ENCODE peak calls at places on chromosomes 13 and 19, in nine cellular contexts. Z, R, W, F, A, Y, K, I and H are unnamed samples.

GRCh38 chr19:4014541-4015491 is 7.3 kb downstream of the PIAS4 start:
- DNase-seq in I (no peak), A (peak), Z (no peak), Y (peak), F (peak), W (no peak), K (no peak), R (no peak), H (no peak)

GRCh38 chr19:29323972-29324680 is 111.2 kb upstream of the UQCRFS1 start:
- DNase-seq in Y (no peak), A (peak), I (no peak), W (no peak), K (peak), Z (no peak), F (no peak), R (no peak), H (no peak)

GRCh38 chr19:54248016-54248601 is 5.5 kb upstream of the LILRA6 start:
- DNase-seq in Y (no peak), I (peak), W (no peak), K (no peak), R (peak), F (peak), Z (no peak), A (no peak), H (no peak)

GRCh38 chr19:47644743-47645499 is 36.0 kb downstream of the BICRA start:
- DNase-seq in W (no peak), R (no peak), K (no peak), F (no peak), Y (no peak), A (no peak), I (no peak), Z (no peak), H (no peak)

GRCh38 chr19:43265664-43266025 is 3.7 kb downstream of the PSG9 start:
- DNase-seq in A (no peak), K (peak), R (no peak), Y (no peak), W (no peak), Z (no peak), F (no peak), I (no peak), H (no peak)

GRCh38 chr13:112781287-112781686 is 91.4 kb downstream of the ATP11A start:
- DNase-seq in K (no peak), I (no peak), R (no peak), A (no peak), Z (no peak), Y (no peak), W (peak), F (no peak), H (no peak)

GRCh38 chr19:33809960-33810359 is 13.3 kb downstream of the KCTD15 start:
- DNase-seq in W (no peak), Z (no peak), F (no peak), A (no peak), R (no peak), Y (no peak), K (no peak), I (no peak), H (no peak)

GRCh38 chr19:18300930-18301717 is 19.7 kb upstream of the JUND start:
- DNase-seq in I (peak), K (peak), F (peak), A (peak), W (peak), Z (peak), R (peak), Y (no peak), H (no peak)

GRCh38 chr19:2969104-2969504 is 8.3 kb upstream of the TLE6 start:
- DNase-seq in R (no peak), F (peak), K (no peak), I (peak), W (peak), Z (no peak), Y (no peak), A (peak), H (no peak)

GRCh38 chr13:67549331-67549730 is 319.2 kb upstream of the PCDH9 start:
- DNase-seq in I (no peak), F (no peak), R (no peak), A (no peak), W (no peak), Z (no peak), Y (no peak), K (no peak), H (no peak)

GRCh38 chr19:3319643-3320353 is 46.6 kb upstream of the NFIC start:
- DNase-seq in K (no peak), I (no peak), F (no peak), W (no peak), R (no peak), A (no peak), Z (no peak), Y (no peak), H (no peak)

DNA sequence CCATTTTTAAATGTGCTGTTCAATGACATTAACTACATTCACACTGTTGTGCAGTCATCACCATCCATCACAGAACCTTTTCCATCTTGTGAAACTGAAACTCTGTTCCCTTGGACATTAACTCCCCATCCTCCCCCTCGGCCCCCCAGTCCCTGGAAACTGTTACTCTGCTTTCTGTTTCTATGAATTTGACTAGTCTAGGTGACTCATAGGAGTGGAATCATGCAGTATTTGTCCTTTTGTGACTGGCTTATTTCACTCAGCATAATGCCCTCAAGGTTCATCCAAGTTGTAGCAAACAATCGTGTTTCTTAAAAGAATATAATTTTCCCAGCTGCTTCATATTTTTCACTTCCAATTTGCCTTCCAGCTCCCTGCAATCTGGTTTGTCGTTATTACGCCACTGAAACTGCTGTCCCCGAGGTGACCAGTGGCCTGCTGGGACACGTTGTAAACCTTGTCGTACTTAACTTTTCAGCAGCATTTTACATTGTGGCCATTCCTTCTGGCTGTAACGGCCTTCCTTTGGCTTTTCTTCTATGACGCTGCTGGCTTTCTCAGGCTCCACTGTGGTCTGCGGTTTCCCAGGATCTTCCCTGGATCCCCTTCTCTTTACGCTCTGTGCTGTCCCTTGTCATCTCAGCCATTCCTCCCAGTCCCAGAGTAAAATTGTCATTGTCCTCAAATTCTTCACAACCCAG is 74.0 kb downstream of the DHRS12 start:
- DNase-seq in A (no peak), W (peak), R (peak), Y (no peak), K (peak), I (peak), F (no peak), Z (peak), H (no peak)
- H3K4me3 ChIP-seq in A (no peak), W (no peak), R (peak), Y (no peak), K (no peak), I (no peak), F (no peak), Z (peak), H (no peak)

GRCh38 chr13:21504379-21504778 is 45.3 kb upstream of the ZDHHC20 start:
- DNase-seq in K (no peak), A (no peak), F (no peak), I (no peak), Z (no peak), Y (no peak), R (no peak), W (no peak), H (no peak)

DNA sequence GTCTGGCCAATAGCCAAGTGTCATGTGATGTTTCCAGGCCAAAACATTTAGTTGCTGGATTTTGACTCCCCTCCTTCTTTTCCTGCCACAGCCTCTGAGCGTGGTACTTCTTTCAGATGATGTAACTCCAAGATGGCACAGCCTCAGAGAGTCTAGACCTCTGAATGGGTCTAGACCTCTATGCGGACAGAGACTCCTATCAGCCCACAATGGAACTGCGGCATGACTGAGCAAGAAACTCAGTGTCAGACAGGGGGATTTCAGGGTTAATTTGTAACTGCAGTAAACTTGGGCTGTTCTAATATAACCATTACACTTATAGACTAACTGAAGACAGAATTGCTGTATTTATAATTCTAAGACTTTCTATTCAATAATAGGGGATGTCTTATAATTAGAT is 42.6 kb upstream of the ZDHHC20 start:
- DNase-seq in K (no peak), F (no peak), R (no peak), W (no peak), A (no peak), I (no peak), Z (no peak), Y (no peak), H (no peak)
- TF ChIP-seq CTCF in K (no peak), F (no peak), R (no peak), W (no peak), A (no peak), I (no peak), Z (no peak), Y (no peak), H (peak)

DNA sequence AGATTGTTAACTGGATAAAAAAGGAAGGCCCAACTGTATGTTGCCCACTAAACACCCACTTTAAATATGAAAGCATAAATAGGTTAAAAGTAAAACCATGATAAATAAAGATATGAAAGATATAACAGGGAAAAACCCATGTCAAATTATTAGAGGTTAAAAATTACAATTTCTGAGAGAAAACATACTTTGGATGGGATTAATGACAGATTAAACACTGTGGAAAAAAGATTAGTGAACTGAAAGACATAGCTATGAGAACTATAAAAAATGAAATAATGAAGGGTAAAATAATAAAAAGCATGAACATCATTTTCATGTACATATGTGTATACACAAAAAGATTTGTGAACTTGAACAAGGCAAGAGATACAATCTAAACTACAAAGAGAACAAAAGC is 2.2 kb upstream of the ZNF577 start:
- DNase-seq in W (no peak), A (no peak), I (no peak), R (no peak), F (no peak), Y (no peak), K (no peak), Z (no peak), H (no peak)
- H3K4me3 ChIP-seq in W (no peak), A (no peak), I (no peak), R (no peak), F (no peak), Y (no peak), K (no peak), Z (no peak), H (no peak)

GRCh38 chr19:52296773-52297600 is at the start of gene ZNF480:
- DNase-seq in R (peak), Y (peak), Z (peak), K (peak), A (peak), I (peak), W (peak), F (peak), H (peak)
- TF ChIP-seq CTCF in R (no peak), Y (no peak), Z (no peak), K (no peak), A (no peak), I (no peak), W (no peak), F (no peak), H (no peak)

DNA sequence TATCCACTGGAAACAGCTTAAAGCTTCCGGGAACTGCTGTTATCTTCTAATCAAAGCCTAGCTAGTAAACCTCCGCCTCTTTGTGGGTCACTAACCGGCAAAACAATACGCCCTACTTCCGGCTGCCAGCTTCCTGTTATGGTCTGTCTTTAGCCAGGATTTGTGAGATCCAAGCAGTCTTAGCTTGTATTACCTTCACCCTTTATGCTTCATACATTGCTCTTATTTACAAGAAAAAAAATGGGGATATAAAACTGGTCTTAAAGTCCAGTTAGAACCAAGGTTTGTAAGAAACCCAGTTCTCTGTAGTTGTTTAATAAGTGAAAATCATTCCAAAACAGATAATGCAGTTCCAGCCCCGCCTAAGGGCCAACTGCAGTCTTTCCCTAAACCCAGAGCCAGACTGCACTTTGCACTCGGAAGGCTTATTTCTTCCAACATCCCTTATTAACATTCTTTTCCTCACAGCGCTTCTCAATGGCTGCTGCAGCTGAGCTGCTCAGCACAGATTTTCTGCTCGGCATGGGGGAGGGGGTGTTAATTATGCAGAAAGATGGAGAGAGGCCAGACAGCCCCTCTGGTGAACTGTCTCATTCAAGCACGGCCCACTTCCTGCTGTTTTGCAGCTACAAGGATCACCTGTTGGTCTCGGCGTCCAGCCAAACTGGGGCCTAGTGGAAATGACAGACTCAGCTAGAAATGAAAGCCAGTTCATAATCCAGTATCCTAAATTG is 368.4 kb downstream of the KLF12 start:
- DNase-seq in K (peak), I (peak), A (peak), Z (peak), Y (peak), W (peak), R (peak), F (peak), H (peak)
- H3K4me3 ChIP-seq in K (no peak), I (no peak), A (no peak), Z (peak), Y (peak), W (peak), R (peak), F (no peak), H (peak)

DNA sequence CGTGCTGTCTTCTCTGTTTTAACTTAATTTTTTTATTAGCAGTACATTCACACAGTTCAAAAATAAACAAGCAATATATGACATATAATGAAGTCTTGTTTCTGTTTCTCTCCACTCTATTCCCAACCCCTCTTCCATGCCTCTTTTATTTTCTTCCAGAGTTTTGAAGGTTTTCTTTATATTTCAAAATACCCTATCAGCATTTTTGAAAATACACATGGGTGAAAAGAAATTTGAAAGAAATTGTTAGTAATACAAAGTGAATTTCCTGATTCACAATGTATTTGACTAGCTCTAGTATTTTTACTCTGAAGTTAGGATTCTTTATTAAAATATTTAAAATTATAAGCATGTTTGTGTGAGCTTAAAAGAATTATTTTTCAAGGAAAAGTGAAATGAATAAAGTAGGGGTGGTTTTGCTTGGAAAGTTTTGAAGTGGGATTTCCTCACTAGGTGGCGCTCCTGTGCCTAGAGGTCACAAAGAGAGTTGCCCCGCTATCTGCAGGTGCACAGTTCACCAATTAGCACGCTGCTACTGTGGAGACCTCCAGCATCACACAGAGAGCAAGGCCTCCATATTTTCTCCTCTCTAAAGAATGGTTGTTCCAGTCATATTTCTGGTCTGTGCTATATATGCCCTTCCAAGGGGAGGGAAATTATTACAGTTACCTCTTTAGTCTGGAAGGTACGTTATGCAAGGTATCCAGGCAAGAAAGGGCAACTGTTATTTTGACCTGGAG is 37.6 kb downstream of the SOX21 start:
- DNase-seq in K (no peak), I (peak), Y (peak), A (peak), F (peak), Z (no peak), R (peak), W (no peak), H (peak)
- TF ChIP-seq CTCF in K (no peak), I (peak), Y (peak), A (peak), F (peak), Z (no peak), R (peak), W (no peak), H (peak)

DNA sequence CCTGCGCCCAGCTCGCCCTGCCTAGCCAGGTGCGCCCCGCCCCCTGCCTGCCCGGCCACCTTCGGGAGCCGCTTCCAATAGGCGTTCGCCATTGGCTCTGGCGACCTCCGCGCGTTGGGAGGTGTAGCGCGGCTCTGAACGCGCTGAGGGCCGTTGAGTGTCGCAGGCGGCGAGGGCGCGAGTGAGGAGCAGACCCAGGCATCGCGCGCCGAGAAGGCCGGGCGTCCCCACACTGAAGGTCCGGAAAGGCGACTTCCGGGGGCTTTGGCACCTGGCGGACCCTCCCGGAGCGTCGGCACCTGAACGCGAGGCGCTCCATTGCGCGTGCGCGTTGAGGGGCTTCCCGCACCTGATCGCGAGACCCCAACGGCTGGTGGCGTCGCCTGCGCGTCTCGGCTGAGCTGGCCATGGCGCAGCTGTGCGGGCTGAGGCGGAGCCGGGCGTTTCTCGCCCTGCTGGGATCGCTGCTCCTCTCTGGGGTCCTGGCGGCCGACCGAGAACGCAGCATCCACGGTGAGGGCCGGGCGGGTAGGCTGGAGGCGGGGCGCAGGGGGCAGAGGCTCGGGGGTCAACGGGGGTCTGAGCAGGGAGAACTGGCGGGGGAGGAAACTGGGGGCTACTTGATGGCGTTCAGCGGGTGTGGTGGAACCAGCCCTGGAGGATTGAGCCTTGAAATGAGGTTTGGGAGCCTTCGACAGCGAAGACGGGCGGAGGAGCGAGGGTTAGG is at the start of gene SPINT2:
- DNase-seq in K (peak), F (no peak), Z (no peak), Y (peak), R (no peak), I (no peak), A (no peak), W (no peak), H (no peak)
- H3K4me3 ChIP-seq in K (peak), F (peak), Z (peak), Y (peak), R (peak), I (peak), A (peak), W (peak), H (no peak)

GRCh38 chr13:44447783-44448182 is 74.2 kb downstream of the SERP2 start:
- DNase-seq in K (no peak), R (no peak), I (no peak), F (no peak), A (no peak), W (no peak), Z (no peak), Y (no peak), H (no peak)
- TF ChIP-seq CTCF in K (no peak), R (no peak), I (no peak), F (no peak), A (no peak), W (no peak), Z (no peak), Y (no peak), H (no peak)

DNA sequence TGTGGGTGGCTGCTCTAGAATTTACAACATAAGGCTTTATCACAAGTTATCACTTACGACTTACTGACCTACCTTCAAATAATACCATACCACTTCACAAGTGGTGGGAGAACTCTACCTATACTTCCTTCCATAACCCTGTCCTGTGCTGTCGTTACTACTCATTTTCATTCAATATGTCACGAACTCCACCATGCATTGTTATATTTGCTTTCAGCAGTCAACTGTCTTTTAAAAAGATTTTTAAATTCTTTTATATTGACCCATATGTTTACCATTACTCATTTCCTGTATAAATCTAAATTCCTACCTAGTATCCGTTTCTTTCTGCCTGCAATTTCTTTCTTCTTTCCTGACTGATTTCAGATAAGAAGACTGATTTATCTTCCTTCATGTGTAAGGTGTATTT is 200.0 kb downstream of the KLF12 start:
- DNase-seq in Z (no peak), K (no peak), I (no peak), W (no peak), Y (no peak), F (no peak), A (no peak), R (no peak), H (no peak)
- H3K4me3 ChIP-seq in Z (no peak), K (no peak), I (no peak), W (no peak), Y (no peak), F (no peak), A (no peak), R (no peak), H (no peak)